ENCODE peak calls at places on chromosomes 16 and 17, in four cellular contexts. One of them, this sample, is unnamed.
A peak's percentile ranks its signal among the peaks of the same experiment; 100 is the strongest.

GRCh38 chr16:72098936-72099335 is 5.3 kb downstream of the DHX38 start:
- DNase-seq in Panc1: no peak
- DNase-seq in K562: no peak
- DNase-seq in HepG2: no peak
- DNase-seq in this sample: no peak

GRCh38 chr17:65472602-65473001 is 88.8 kb downstream of the AXIN2 start:
- DNase-seq in K562: no peak
- DNase-seq in Panc1: no peak
- DNase-seq in HepG2: no peak
- DNase-seq in this sample: no peak

GRCh38 chr17:49455226-49455968 is 39.7 kb upstream of the NGFR start:
- DNase-seq in K562: no peak
- DNase-seq in Panc1: no peak
- DNase-seq in HepG2: no peak
- DNase-seq in this sample: no peak

GRCh38 chr17:57284583-57284982 is 28.3 kb downstream of the MSI2 start:
- DNase-seq in K562: peak; percentile 50
- DNase-seq in Panc1: no peak
- DNase-seq in HepG2: no peak
- DNase-seq in this sample: no peak

GRCh38 chr16:72894291-72895151 is 153.4 kb downstream of the ZFHX3 start:
- DNase-seq in HepG2: no peak
- DNase-seq in K562: no peak
- DNase-seq in Panc1: no peak
- DNase-seq in this sample: no peak

GRCh38 chr16:75061677-75062076 is 54.9 kb downstream of the LDHD start:
- DNase-seq in K562: no peak
- DNase-seq in HepG2: no peak
- DNase-seq in Panc1: no peak
- DNase-seq in this sample: no peak

GRCh38 chr17:48579738-48580543 is 1.8 kb upstream of the HOXB4 start:
- DNase-seq in K562: no peak
- DNase-seq in HepG2: no peak
- DNase-seq in Panc1: no peak
- DNase-seq in this sample: no peak

GRCh38 chr17:73824321-73824720 is 180.1 kb upstream of the SDK2 start:
- DNase-seq in HepG2: no peak
- DNase-seq in Panc1: no peak
- DNase-seq in K562: no peak
- DNase-seq in this sample: no peak

GRCh38 chr17:83198366-83199341 is 119.2 kb downstream of the METRNL start:
- DNase-seq in K562: no peak
- DNase-seq in HepG2: no peak
- DNase-seq in Panc1: no peak
- DNase-seq in this sample: no peak

GRCh38 chr16:86427327-86427935 is 82.9 kb upstream of the FOXF1 start:
- DNase-seq in K562: no peak
- DNase-seq in Panc1: no peak
- DNase-seq in HepG2: no peak
- DNase-seq in this sample: no peak

GRCh38 chr16:24668481-24669001 is 60.9 kb upstream of the TNRC6A start:
- DNase-seq in Panc1: no peak
- DNase-seq in HepG2: no peak
- DNase-seq in K562: no peak
- DNase-seq in this sample: no peak

GRCh38 chr16:87048038-87048743 is 269.0 kb downstream of the C16orf95 start:
- DNase-seq in Panc1: no peak
- DNase-seq in K562: no peak
- DNase-seq in HepG2: no peak
- DNase-seq in this sample: no peak

GRCh38 chr17:69103557-69104233 is 38.0 kb downstream of the ABCA6 start:
- DNase-seq in Panc1: no peak
- DNase-seq in K562: peak; percentile 73
- DNase-seq in HepG2: peak; percentile 47
- DNase-seq in this sample: no peak

GRCh38 chr17:28549274-28550132 is 2.9 kb downstream of the UNC119 start:
- DNase-seq in K562: no peak
- DNase-seq in HepG2: no peak
- DNase-seq in Panc1: no peak
- DNase-seq in this sample: no peak

DNA sequence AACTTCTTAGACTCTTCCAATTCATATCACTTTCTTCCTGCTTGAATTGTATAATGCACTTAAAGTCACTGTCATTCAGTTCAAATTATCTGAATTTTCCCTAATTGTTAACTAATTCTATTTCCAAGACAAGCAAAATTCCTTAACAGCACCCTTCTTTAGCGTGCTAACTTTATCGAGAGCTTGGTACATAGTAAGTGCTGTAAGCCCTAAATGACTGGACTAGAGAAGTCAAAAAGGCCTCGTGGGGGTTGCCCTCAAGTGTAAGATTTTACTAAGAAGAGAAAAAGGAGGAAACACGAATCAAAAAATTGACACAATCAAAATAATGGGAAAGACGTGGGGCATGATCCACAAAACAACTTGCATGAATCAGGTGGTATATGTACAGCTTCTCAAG is 11.3 kb downstream of the KANSL1 start:
- DNase-seq in Panc1: no peak
- DNase-seq in K562: no peak
- DNase-seq in HepG2: no peak
- DNase-seq in this sample: no peak
- TF ChIP-seq TCF7L2 in Panc1: no peak
- TF ChIP-seq TCF7L2 in K562: no peak
- TF ChIP-seq TCF7L2 in HepG2: no peak
- TF ChIP-seq TCF7L2 in this sample: no peak

GRCh38 chr17:34556384-34556783 is 23.0 kb upstream of the TMEM132E start:
- DNase-seq in Panc1: no peak
- DNase-seq in HepG2: no peak
- DNase-seq in K562: peak; percentile 41
- DNase-seq in this sample: no peak
- TF ChIP-seq TCF7L2 in Panc1: no peak
- TF ChIP-seq TCF7L2 in HepG2: no peak
- TF ChIP-seq TCF7L2 in K562: no peak
- TF ChIP-seq TCF7L2 in this sample: no peak

DNA sequence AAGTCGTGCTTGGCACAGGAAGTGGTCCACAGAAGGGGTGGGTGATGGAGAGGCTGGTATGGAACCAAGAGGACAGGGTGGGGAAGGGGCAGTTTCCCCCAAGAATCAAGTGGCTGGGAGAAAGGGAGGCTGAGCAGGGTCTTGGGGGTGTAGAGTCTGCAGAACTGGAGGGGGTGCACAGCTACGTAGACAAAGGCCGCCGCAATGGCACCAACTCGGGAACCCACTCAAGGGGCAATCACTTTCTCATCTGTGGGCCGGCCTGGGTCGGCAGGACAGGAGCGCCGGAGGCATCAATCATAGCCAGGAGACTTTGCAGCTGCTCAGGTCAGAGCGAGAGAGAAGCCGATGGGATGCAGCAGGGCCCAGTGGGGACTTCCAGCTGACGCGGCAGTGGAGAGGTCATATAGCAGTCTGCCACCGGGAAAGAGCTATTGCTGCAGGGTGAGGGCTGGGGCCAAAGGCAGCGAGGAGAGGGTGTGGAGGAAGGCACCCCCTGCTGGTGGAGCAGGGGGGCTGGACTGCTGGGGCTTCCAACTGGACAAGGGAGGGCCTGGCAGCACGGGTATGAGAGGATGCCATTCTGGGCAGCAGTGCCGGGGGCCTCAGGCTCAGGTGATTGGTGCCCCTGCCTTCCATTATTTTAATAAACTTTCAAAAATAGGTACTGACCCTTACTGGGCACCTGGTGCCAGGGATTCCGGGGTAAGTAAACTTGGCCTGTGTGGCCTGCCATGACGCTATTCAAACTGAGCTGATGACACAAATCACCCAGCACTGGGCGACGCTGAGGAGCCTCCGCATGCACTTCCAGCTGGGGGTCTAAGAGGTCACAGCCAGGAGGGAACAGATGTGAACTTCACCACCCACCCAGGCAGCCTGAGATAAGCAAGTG is 52.5 kb upstream of the MTSS2 start:
- DNase-seq in HepG2: peak; percentile 79
- DNase-seq in K562: peak; percentile 71
- DNase-seq in Panc1: no peak
- DNase-seq in this sample: no peak
- TF ChIP-seq TCF7L2 in HepG2: no peak
- TF ChIP-seq TCF7L2 in K562: no peak
- TF ChIP-seq TCF7L2 in Panc1: no peak
- TF ChIP-seq TCF7L2 in this sample: no peak

DNA sequence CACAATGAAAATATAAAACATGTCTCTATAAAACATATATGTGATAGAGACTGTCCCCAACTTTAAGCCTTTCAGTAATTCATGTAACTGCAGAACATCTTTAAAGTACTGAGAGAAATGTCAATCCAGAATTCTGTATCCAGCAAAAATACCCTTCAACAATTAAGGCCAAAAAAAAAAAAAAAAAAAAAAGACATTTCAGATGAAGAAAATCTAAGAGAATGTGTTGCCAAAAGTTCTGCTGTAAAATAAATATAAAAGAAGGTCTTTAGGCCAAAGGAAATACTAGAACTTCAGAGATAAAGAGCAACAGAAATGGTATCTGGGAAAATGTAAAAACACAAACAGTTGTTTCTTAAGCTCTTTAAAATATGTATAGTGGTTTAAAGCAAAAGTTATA is 17.3 kb downstream of the BPTF start:
- DNase-seq in Panc1: no peak
- DNase-seq in HepG2: no peak
- DNase-seq in K562: no peak
- DNase-seq in this sample: no peak
- TF ChIP-seq TCF7L2 in Panc1: no peak
- TF ChIP-seq TCF7L2 in HepG2: no peak
- TF ChIP-seq TCF7L2 in K562: no peak
- TF ChIP-seq TCF7L2 in this sample: no peak

GRCh38 chr17:71458322-71458721 is 662.5 kb upstream of the SOX9 start:
- DNase-seq in HepG2: no peak
- DNase-seq in K562: no peak
- DNase-seq in Panc1: no peak
- DNase-seq in this sample: no peak

GRCh38 chr17:71464241-71464640 is 656.6 kb upstream of the SOX9 start:
- DNase-seq in K562: no peak
- DNase-seq in HepG2: no peak
- DNase-seq in Panc1: no peak
- DNase-seq in this sample: no peak

GRCh38 chr17:71460943-71461342 is 659.9 kb upstream of the SOX9 start:
- DNase-seq in Panc1: no peak
- DNase-seq in K562: no peak
- DNase-seq in HepG2: no peak
- DNase-seq in this sample: peak; percentile 28

DNA sequence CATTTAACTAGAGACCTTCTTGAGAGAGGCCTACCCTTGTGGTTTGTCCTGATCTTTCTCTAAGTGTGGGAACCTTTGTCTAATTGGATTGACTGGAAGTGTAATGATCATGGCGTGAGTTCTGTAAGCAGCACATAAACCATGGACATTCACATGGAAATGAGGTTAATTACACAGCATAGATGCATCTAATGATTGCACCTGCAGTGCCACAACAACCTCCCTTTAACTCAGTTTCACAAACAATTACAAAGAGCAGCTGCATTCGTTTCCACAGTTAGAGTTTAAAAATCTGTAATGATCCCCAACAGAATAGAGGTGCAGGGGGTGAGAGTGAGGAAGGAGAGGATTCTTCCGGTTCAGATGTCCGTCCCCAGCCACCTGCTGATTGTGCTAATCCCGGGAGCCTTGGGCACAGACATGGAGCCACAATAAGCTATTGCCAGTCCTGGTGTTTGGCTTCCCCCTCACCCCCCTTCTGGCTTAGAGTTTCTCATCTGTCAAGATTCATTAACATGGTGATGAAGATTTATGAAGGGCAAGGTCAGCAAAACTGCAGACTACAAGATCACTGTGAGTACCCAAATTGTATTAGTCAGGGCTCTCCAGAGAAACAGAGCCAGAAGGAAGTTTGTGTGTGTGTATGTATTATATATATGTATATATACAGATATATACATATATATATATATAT is 659.2 kb upstream of the SOX9 start:
- DNase-seq in K562: no peak
- DNase-seq in Panc1: no peak
- DNase-seq in HepG2: no peak
- DNase-seq in this sample: no peak
- TF ChIP-seq TCF7L2 in K562: no peak
- TF ChIP-seq TCF7L2 in Panc1: no peak
- TF ChIP-seq TCF7L2 in HepG2: no peak
- TF ChIP-seq TCF7L2 in this sample: no peak

GRCh38 chr17:77356690-77357201 is 216.0 kb downstream of the SEC14L1 start:
- DNase-seq in Panc1: no peak
- DNase-seq in HepG2: no peak
- DNase-seq in K562: no peak
- DNase-seq in this sample: no peak
- TF ChIP-seq TCF7L2 in Panc1: no peak
- TF ChIP-seq TCF7L2 in HepG2: no peak
- TF ChIP-seq TCF7L2 in K562: no peak
- TF ChIP-seq TCF7L2 in this sample: no peak

GRCh38 chr16:85151603-85152413 is 39.5 kb upstream of the CIBAR2 start:
- DNase-seq in HepG2: no peak
- DNase-seq in Panc1: no peak
- DNase-seq in K562: peak; percentile 92
- DNase-seq in this sample: no peak

GRCh38 chr16:85153656-85154091 is 41.4 kb upstream of the CIBAR2 start:
- DNase-seq in Panc1: no peak
- DNase-seq in K562: no peak
- DNase-seq in HepG2: no peak
- DNase-seq in this sample: no peak

GRCh38 chr16:85153046-85153445 is 40.8 kb upstream of the CIBAR2 start:
- DNase-seq in HepG2: no peak
- DNase-seq in Panc1: no peak
- DNase-seq in K562: no peak
- DNase-seq in this sample: no peak

GRCh38 chr16:85151079-85151602 is 38.9 kb upstream of the CIBAR2 start:
- DNase-seq in Panc1: no peak
- DNase-seq in HepG2: no peak
- DNase-seq in K562: no peak
- DNase-seq in this sample: no peak

DNA sequence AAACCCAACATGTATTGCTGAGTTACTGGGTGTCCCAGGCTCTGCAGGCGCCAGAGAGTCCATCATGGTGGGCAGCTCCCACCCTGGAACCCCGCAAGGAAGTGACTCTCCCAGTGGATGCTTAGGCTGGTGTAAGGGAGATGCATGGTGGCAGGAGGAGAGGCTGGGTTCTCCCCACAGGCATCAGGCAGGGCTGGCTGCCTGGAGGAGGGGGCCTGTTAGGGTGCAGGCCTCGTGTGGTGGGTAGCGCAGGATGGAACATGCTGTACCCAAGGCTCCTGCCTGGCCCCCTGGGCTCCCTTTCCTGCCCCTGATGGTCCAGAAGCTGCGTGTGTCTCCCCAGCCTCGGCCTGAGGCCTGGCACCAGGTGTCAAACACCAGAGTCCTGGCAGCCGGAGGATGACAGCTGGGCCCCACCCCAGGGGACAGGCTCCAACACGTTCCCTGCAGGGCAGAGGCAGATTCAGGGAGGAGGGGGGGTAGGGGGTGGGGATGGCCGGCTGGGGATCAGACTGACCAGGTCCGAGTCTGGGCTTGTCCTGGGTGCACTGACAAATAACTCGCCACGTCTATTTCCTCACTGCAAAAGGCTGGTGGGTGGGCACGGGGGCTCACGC is 40.2 kb upstream of the CIBAR2 start:
- DNase-seq in K562: no peak
- DNase-seq in HepG2: no peak
- DNase-seq in Panc1: no peak
- DNase-seq in this sample: no peak
- TF ChIP-seq TCF7L2 in K562: no peak
- TF ChIP-seq TCF7L2 in HepG2: no peak
- TF ChIP-seq TCF7L2 in Panc1: no peak
- TF ChIP-seq TCF7L2 in this sample: no peak

This sample was measured in HCT116.